ENCODE peak calls at places on chromosomes 11 and 22, in eight cellular contexts. One of them, this sample, is unnamed.

GRCh38 chr11:116414357-116414756 is 358.4 kb downstream of the BUD13 start:
- DNase-seq in vagina: no peak
- DNase-seq in heart right ventricle: no peak
- DNase-seq in upper lobe of right lung: no peak
- DNase-seq in Peyer's patch: no peak
- DNase-seq in A549: no peak
- DNase-seq in neuronal stem cell: no peak
- DNase-seq in CD8-positive, alpha-beta memory T cell: no peak
- DNase-seq in this sample: no peak

GRCh38 chr11:64916040-64916847 is 765 bp downstream of the ATG2A start:
- DNase-seq in vagina: no peak
- DNase-seq in heart right ventricle: peak; percentile 32
- DNase-seq in upper lobe of right lung: peak; percentile 78
- DNase-seq in Peyer's patch: no peak
- DNase-seq in A549: peak; percentile 65
- DNase-seq in neuronal stem cell: no peak
- DNase-seq in CD8-positive, alpha-beta memory T cell: peak; percentile 70
- DNase-seq in this sample: no peak

GRCh38 chr11:26106713-26107112 is 225.2 kb upstream of the ANO3 start:
- DNase-seq in vagina: no peak
- DNase-seq in heart right ventricle: no peak
- DNase-seq in upper lobe of right lung: no peak
- DNase-seq in Peyer's patch: no peak
- DNase-seq in A549: no peak
- DNase-seq in neuronal stem cell: no peak
- DNase-seq in CD8-positive, alpha-beta memory T cell: no peak
- DNase-seq in this sample: no peak

GRCh38 chr22:42277988-42278776 is 7.7 kb upstream of the TCF20 start:
- DNase-seq in vagina: no peak
- DNase-seq in heart right ventricle: no peak
- DNase-seq in upper lobe of right lung: no peak
- DNase-seq in Peyer's patch: peak; percentile 59
- DNase-seq in A549: no peak
- DNase-seq in neuronal stem cell: no peak
- DNase-seq in CD8-positive, alpha-beta memory T cell: no peak
- DNase-seq in this sample: no peak

GRCh38 chr11:27545946-27546345 is 39.4 kb upstream of the LIN7C start:
- DNase-seq in vagina: no peak
- DNase-seq in heart right ventricle: no peak
- DNase-seq in upper lobe of right lung: no peak
- DNase-seq in Peyer's patch: no peak
- DNase-seq in A549: no peak
- DNase-seq in neuronal stem cell: no peak
- DNase-seq in CD8-positive, alpha-beta memory T cell: no peak
- DNase-seq in this sample: no peak

GRCh38 chr11:122120096-122120495 is 4.1 kb upstream of the BLID start:
- DNase-seq in vagina: no peak
- DNase-seq in heart right ventricle: no peak
- DNase-seq in upper lobe of right lung: no peak
- DNase-seq in Peyer's patch: no peak
- DNase-seq in A549: no peak
- DNase-seq in neuronal stem cell: no peak
- DNase-seq in CD8-positive, alpha-beta memory T cell: no peak
- DNase-seq in this sample: no peak

GRCh38 chr11:82978422-82979099 is 77.0 kb downstream of the DDIAS start:
- DNase-seq in vagina: no peak
- DNase-seq in heart right ventricle: no peak
- DNase-seq in upper lobe of right lung: no peak
- DNase-seq in Peyer's patch: no peak
- DNase-seq in A549: no peak
- DNase-seq in neuronal stem cell: no peak
- DNase-seq in CD8-positive, alpha-beta memory T cell: no peak
- DNase-seq in this sample: no peak

GRCh38 chr11:70661763-70662501 is 263.6 kb downstream of the CTTN start:
- DNase-seq in vagina: no peak
- DNase-seq in heart right ventricle: no peak
- DNase-seq in upper lobe of right lung: no peak
- DNase-seq in Peyer's patch: no peak
- DNase-seq in A549: no peak
- DNase-seq in neuronal stem cell: peak; percentile 43
- DNase-seq in CD8-positive, alpha-beta memory T cell: no peak
- DNase-seq in this sample: no peak

GRCh38 chr11:62648967-62649364 is 2.6 kb upstream of the GANAB start:
- DNase-seq in vagina: no peak
- DNase-seq in heart right ventricle: no peak
- DNase-seq in upper lobe of right lung: no peak
- DNase-seq in Peyer's patch: no peak
- DNase-seq in A549: no peak
- DNase-seq in neuronal stem cell: no peak
- DNase-seq in CD8-positive, alpha-beta memory T cell: no peak
- DNase-seq in this sample: no peak

GRCh38 chr22:29172216-29172615 is 33.5 kb upstream of the EMID1 start:
- DNase-seq in vagina: no peak
- DNase-seq in heart right ventricle: no peak
- DNase-seq in upper lobe of right lung: peak; percentile 39
- DNase-seq in Peyer's patch: no peak
- DNase-seq in A549: no peak
- DNase-seq in neuronal stem cell: no peak
- DNase-seq in CD8-positive, alpha-beta memory T cell: no peak
- DNase-seq in this sample: no peak

GRCh38 chr11:122392508-122392907 is 263.0 kb upstream of the UBASH3B start:
- DNase-seq in vagina: no peak
- DNase-seq in heart right ventricle: no peak
- DNase-seq in upper lobe of right lung: no peak
- DNase-seq in Peyer's patch: no peak
- DNase-seq in A549: no peak
- DNase-seq in neuronal stem cell: no peak
- DNase-seq in CD8-positive, alpha-beta memory T cell: no peak
- DNase-seq in this sample: no peak

GRCh38 chr11:64754124-64754918 is 5.5 kb downstream of the PYGM start:
- DNase-seq in vagina: no peak
- DNase-seq in heart right ventricle: no peak
- DNase-seq in upper lobe of right lung: peak; percentile 55
- DNase-seq in Peyer's patch: peak; percentile 24
- DNase-seq in A549: no peak
- DNase-seq in neuronal stem cell: no peak
- DNase-seq in CD8-positive, alpha-beta memory T cell: peak; percentile 34
- DNase-seq in this sample: no peak

GRCh38 chr11:32427935-32428664 is 7.2 kb downstream of the WT1 start:
- DNase-seq in vagina: no peak
- DNase-seq in heart right ventricle: no peak
- DNase-seq in upper lobe of right lung: no peak
- DNase-seq in Peyer's patch: no peak
- DNase-seq in A549: no peak
- DNase-seq in neuronal stem cell: no peak
- DNase-seq in CD8-positive, alpha-beta memory T cell: no peak
- DNase-seq in this sample: no peak

GRCh38 chr11:32428665-32429293 is 6.6 kb downstream of the WT1 start:
- DNase-seq in vagina: no peak
- DNase-seq in heart right ventricle: no peak
- DNase-seq in upper lobe of right lung: no peak
- DNase-seq in Peyer's patch: no peak
- DNase-seq in A549: no peak
- DNase-seq in neuronal stem cell: no peak
- DNase-seq in CD8-positive, alpha-beta memory T cell: no peak
- DNase-seq in this sample: no peak

GRCh38 chr11:32427616-32427934 is 7.8 kb downstream of the WT1 start:
- DNase-seq in vagina: no peak
- DNase-seq in heart right ventricle: no peak
- DNase-seq in upper lobe of right lung: no peak
- DNase-seq in Peyer's patch: no peak
- DNase-seq in A549: no peak
- DNase-seq in neuronal stem cell: no peak
- DNase-seq in CD8-positive, alpha-beta memory T cell: no peak
- DNase-seq in this sample: no peak

GRCh38 chr11:32426819-32427615 is 8.3 kb downstream of the WT1 start:
- DNase-seq in vagina: no peak
- DNase-seq in heart right ventricle: peak; percentile 87
- DNase-seq in upper lobe of right lung: no peak
- DNase-seq in Peyer's patch: no peak
- DNase-seq in A549: no peak
- DNase-seq in neuronal stem cell: no peak
- DNase-seq in CD8-positive, alpha-beta memory T cell: no peak
- DNase-seq in this sample: no peak

DNA sequence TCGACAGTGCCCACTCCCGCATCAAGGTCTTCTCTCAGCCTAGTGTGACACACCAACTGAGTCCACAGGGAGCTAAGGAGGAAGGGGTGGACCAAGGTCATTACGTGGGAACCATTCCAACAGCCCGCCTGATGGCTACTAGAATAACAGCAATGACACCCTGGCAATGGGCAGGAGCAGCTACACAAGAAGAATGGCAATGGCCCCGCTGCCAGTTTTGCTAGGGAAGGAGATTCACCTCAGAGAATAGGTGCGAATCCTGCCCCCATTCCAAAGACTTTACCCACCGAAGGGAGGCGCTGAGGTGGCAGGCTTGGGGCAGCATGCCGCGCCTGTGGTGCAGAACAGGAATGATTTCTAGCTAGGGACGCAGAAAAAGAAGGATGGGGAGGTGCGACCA is 9.1 kb downstream of the WT1 start:
- DNase-seq in vagina: no peak
- DNase-seq in heart right ventricle: no peak
- DNase-seq in upper lobe of right lung: no peak
- DNase-seq in Peyer's patch: no peak
- DNase-seq in A549: no peak
- DNase-seq in neuronal stem cell: no peak
- DNase-seq in CD8-positive, alpha-beta memory T cell: no peak
- DNase-seq in this sample: no peak
- H3K4me3 ChIP-seq in vagina: peak overlapping the region; percentile 83
- H3K4me3 ChIP-seq in heart right ventricle: no peak overlapping the region
- H3K4me3 ChIP-seq in upper lobe of right lung: no peak overlapping the region
- H3K4me3 ChIP-seq in Peyer's patch: no peak overlapping the region
- H3K4me3 ChIP-seq in A549: no peak overlapping the region
- H3K4me3 ChIP-seq in neuronal stem cell: no peak overlapping the region
- H3K4me3 ChIP-seq in CD8-positive, alpha-beta memory T cell: no peak overlapping the region
- H3K4me3 ChIP-seq in this sample: no peak overlapping the region

DNA sequence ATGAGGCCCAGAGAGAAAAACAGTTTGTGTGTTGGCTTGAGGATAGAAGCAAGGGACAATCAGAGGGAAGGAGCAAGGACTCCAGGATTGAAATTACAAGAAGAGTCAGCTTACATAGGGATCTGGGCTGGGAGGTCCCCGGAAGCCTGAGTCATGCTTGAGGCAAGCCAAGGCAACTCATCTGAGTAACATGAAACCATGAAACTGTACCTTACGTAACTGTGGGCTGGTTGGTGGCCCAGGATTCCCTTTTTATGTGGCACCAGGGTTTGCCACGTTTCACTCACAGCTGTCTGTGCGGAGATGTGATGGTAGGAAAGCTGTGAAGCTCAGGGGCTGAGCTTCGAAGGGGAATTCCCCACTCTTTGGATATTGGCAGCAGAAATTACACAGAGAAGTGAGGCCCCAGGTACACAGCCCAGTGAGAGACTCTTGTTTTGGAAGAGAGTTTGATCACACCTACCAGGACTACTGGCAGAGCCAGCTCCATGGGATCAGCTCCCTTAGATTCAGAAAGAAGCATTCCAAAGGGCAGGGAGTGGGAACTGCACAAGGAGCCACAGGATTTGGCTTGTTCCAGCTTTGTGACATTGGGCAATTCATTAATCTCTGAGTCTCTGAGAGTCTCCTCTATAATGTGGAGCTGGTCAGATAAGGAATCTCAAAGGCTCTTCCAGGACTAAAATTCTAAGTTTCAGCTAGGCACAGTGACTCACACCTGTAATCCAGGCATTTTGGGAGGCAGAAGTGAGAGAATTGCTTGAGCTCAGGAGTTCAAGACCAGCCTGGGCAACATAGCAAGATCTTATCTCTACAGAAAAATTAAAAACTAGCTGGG is 7.8 kb downstream of the SLC5A1 start:
- DNase-seq in vagina: no peak
- DNase-seq in heart right ventricle: peak; percentile 23
- DNase-seq in upper lobe of right lung: no peak
- DNase-seq in Peyer's patch: no peak
- DNase-seq in A549: peak; percentile 40
- DNase-seq in neuronal stem cell: no peak
- DNase-seq in CD8-positive, alpha-beta memory T cell: peak; percentile 73
- DNase-seq in this sample: no peak
- H3K27ac ChIP-seq in vagina: peak overlapping the region; percentile 40
- H3K27ac ChIP-seq in heart right ventricle: no peak overlapping the region
- H3K27ac ChIP-seq in upper lobe of right lung: no peak overlapping the region
- H3K27ac ChIP-seq in Peyer's patch: peak overlapping the region; percentile 11
- H3K27ac ChIP-seq in A549: peak overlapping the region; percentile 60
- H3K27ac ChIP-seq in neuronal stem cell: no peak overlapping the region
- H3K27ac ChIP-seq in CD8-positive, alpha-beta memory T cell: no peak overlapping the region
- H3K27ac ChIP-seq in this sample: no peak overlapping the region

GRCh38 chr11:66334605-66335442 is 1.4 kb downstream of the RIN1 start:
- DNase-seq in vagina: no peak
- DNase-seq in heart right ventricle: no peak
- DNase-seq in upper lobe of right lung: peak; percentile 60
- DNase-seq in Peyer's patch: no peak
- DNase-seq in A549: no peak
- DNase-seq in neuronal stem cell: no peak
- DNase-seq in CD8-positive, alpha-beta memory T cell: peak; percentile 46
- DNase-seq in this sample: no peak
- H3K4me3 ChIP-seq in vagina: peak overlapping the region; percentile 59
- H3K4me3 ChIP-seq in heart right ventricle: no peak overlapping the region
- H3K4me3 ChIP-seq in upper lobe of right lung: peak overlapping the region; percentile 73
- H3K4me3 ChIP-seq in Peyer's patch: peak overlapping the region; percentile 42
- H3K4me3 ChIP-seq in A549: peak overlapping the region; percentile 56
- H3K4me3 ChIP-seq in neuronal stem cell: no peak overlapping the region
- H3K4me3 ChIP-seq in CD8-positive, alpha-beta memory T cell: no peak overlapping the region
- H3K4me3 ChIP-seq in this sample: no peak overlapping the region

GRCh38 chr11:104534268-104534667 is 364.0 kb downstream of the CASP12 start:
- DNase-seq in vagina: no peak
- DNase-seq in heart right ventricle: no peak
- DNase-seq in upper lobe of right lung: no peak
- DNase-seq in Peyer's patch: no peak
- DNase-seq in A549: peak; percentile 0
- DNase-seq in neuronal stem cell: no peak
- DNase-seq in CD8-positive, alpha-beta memory T cell: no peak
- DNase-seq in this sample: no peak
- H3K27ac ChIP-seq in vagina: no peak overlapping the region
- H3K27ac ChIP-seq in heart right ventricle: no peak overlapping the region
- H3K27ac ChIP-seq in upper lobe of right lung: no peak overlapping the region
- H3K27ac ChIP-seq in Peyer's patch: no peak overlapping the region
- H3K27ac ChIP-seq in A549: peak overlapping the region; percentile 19
- H3K27ac ChIP-seq in neuronal stem cell: no peak overlapping the region
- H3K27ac ChIP-seq in CD8-positive, alpha-beta memory T cell: no peak overlapping the region
- H3K27ac ChIP-seq in this sample: no peak overlapping the region